ENCODE peak calls at places on chromosomes 12 and 14, in four cellular contexts. V, I, C and R are unnamed samples.

GRCh38 chr12:68236421-68237059 is 10.9 kb upstream of the IL26 start:
- DNase-seq in V (no peak), I (peak), C (peak), R (no peak)

GRCh38 chr12:105083551-105084105 is 630 bp downstream of the ALDH1L2 start:
- DNase-seq in V (no peak), I (no peak), C (no peak), R (peak)

GRCh38 chr14:39265741-39266588 is 32.2 kb downstream of the MIA2 start:
- DNase-seq in V (no peak), I (no peak), C (no peak), R (no peak)

GRCh38 chr12:113647048-113647447 is 175.4 kb upstream of the LHX5 start:
- DNase-seq in V (peak), I (peak), C (no peak), R (peak)

GRCh38 chr14:88225721-88226120 is 97.3 kb downstream of the KCNK10 start:
- DNase-seq in V (no peak), I (no peak), C (no peak), R (no peak)

GRCh38 chr14:90397401-90398314 is 829 bp downstream of the CALM1 start:
- DNase-seq in V (peak), I (peak), C (no peak), R (peak)

GRCh38 chr12:77003244-77003643 is 62.1 kb downstream of the E2F7 start:
- DNase-seq in V (no peak), I (no peak), C (no peak), R (no peak)

GRCh38 chr12:128276542-128276941 is 9.6 kb downstream of the TMEM132C start:
- DNase-seq in V (no peak), I (no peak), C (no peak), R (no peak)

GRCh38 chr12:96752211-96752610 is 154.8 kb upstream of the NEDD1 start:
- DNase-seq in V (no peak), I (no peak), C (no peak), R (no peak)

GRCh38 chr14:64726585-64726890 is 22.3 kb downstream of the PLEKHG3 start:
- DNase-seq in V (no peak), I (no peak), C (no peak), R (no peak)

GRCh38 chr14:51360592-51360991 is 120.5 kb downstream of the TMX1 start:
- DNase-seq in V (no peak), I (no peak), C (no peak), R (no peak)

GRCh38 chr14:96268426-96269358 is 12.7 kb downstream of the BDKRB1 start:
- DNase-seq in V (no peak), I (no peak), C (no peak), R (no peak)
- TF ChIP-seq CREM in V (no peak), I (no peak), C (no peak), R (no peak)

GRCh38 chr12:117897379-117898161 is 71.2 kb downstream of the KSR2 start:
- DNase-seq in V (no peak), I (no peak), C (peak), R (no peak)

GRCh38 chr12:117892441-117892840 is 76.3 kb downstream of the KSR2 start:
- DNase-seq in V (no peak), I (no peak), C (no peak), R (no peak)

GRCh38 chr12:117900561-117900960 is 68.2 kb downstream of the KSR2 start:
- DNase-seq in V (no peak), I (no peak), C (no peak), R (no peak)

GRCh38 chr12:117890644-117891043 is 78.1 kb downstream of the KSR2 start:
- DNase-seq in V (no peak), I (no peak), C (no peak), R (no peak)

GRCh38 chr12:117896009-117896408 is 72.8 kb downstream of the KSR2 start:
- DNase-seq in V (no peak), I (no peak), C (no peak), R (no peak)
- TF ChIP-seq CREM in V (no peak), I (no peak), C (no peak), R (no peak)

GRCh38 chr12:66941150-66941549 is 262.3 kb upstream of the GRIP1 start:
- DNase-seq in V (no peak), I (no peak), C (no peak), R (no peak)
- TF ChIP-seq CREM in V (no peak), I (no peak), C (no peak), R (no peak)

DNA sequence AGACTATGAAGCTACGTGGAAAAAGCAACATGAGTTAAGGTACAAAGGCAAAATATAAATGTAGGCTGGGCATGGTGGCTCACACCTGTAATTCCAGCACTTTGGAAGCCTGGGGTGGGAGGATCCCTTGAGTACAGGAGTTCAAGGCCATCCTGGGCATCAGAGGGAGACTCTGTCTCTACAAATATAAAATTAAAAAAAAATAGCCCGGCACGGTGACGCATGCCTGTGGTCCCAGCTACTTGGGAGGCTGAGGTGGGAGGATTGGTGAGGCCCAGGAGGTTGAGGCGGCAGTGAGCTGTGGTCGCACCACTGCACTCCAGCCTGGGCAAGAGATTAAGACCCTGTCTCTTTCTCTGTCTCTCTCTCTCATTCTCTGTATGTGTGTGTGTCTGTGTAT is 4.0 kb upstream of the VPS37B start:
- DNase-seq in V (no peak), I (peak), C (no peak), R (no peak)
- TF ChIP-seq CREM in V (no peak), I (no peak), C (no peak), R (no peak)

GRCh38 chr12:114958538-114958937 is 274.6 kb upstream of the TBX3 start:
- DNase-seq in V (peak), I (no peak), C (no peak), R (no peak)

GRCh38 chr12:114952573-114953196 is 268.7 kb upstream of the TBX3 start:
- DNase-seq in V (no peak), I (no peak), C (no peak), R (no peak)

GRCh38 chr12:114961491-114961890 is 277.5 kb upstream of the TBX3 start:
- DNase-seq in V (no peak), I (no peak), C (no peak), R (no peak)

GRCh38 chr12:114954626-114955025 is 270.7 kb upstream of the TBX3 start:
- DNase-seq in V (no peak), I (no peak), C (no peak), R (no peak)

DNA sequence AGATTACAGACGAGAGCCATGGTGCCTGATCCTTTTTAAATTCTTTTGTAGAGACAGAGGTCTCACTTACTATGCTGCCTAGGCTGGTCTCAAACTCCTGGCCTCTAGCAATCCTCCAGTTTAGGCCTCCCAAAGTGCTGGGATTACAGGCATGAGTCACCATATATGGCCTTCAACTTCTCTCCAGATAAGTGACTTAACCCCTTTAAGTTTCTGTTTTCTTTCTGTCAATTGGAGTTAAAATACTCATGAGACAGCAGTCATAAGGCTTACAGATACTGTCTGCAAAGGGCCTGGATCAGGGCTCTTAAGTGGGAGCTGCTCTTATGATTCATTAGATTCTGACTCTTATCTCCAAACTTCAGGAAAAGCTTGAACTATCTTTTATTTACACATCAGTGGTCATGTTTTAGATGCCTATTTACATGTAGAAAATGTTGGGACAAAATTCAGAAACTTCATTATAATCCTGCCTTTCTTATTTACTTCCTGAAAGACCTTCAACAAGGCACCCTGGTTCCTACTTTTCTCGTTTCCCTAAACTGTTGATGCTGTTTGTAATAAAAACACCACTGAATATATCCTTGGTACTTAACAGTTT is 271.5 kb upstream of the TBX3 start:
- DNase-seq in V (no peak), I (no peak), C (no peak), R (no peak)
- TF ChIP-seq CREM in V (no peak), I (no peak), C (no peak), R (no peak)

GRCh38 chr12:46660719-46661118 is 165.1 kb downstream of the SLC38A4 start:
- DNase-seq in V (no peak), I (no peak), C (no peak), R (no peak)
- TF ChIP-seq CREM in V (no peak), I (no peak), C (no peak), R (no peak)

DNA sequence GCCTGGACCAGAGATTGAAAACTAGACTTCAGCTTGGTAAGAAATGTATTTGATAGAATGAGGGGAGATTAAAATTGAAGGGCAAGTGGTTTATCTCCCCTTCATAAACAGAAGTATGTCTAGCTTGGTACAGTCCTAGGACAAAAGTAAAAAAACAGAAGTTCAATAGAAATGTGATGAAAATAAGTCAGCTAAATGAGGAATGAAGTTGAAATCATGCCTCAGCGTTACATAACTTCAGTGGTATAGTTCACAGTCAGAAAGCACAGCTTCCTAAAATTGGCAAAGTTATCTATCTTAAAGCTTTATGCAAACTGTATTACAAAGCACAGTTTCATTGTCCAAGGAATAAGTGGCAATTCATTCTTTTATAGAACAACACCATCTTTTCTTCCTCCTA is 90.2 kb upstream of the SYT10 start:
- DNase-seq in V (no peak), I (no peak), C (no peak), R (no peak)
- TF ChIP-seq CREM in V (no peak), I (no peak), C (no peak), R (no peak)

DNA sequence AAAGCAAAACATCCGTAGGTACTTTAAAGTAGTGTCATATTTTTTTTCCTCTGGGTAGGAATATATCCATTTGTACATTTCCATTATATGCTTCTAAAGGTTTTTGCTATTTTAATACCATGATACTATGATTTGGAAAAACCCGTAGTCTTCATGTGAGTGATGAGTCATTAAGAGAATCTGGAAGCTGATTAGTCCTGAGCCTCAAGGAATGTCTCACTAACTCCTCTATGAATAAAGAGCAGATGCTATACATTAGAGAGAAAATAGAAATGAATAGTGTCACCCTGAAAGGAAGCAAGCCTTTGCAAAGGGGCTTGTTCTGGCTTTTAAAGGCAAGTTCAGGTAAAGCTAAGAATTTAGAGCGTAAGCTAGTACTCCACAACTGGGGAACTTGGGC is 432.2 kb downstream of the CCDC91 start:
- DNase-seq in V (no peak), I (no peak), C (no peak), R (no peak)
- TF ChIP-seq CREM in V (no peak), I (no peak), C (no peak), R (no peak)

GRCh38 chr12:108604208-108604941 is 6.5 kb upstream of the TMEM119 start:
- DNase-seq in V (no peak), I (no peak), C (no peak), R (no peak)
- TF ChIP-seq CREM in V (no peak), I (no peak), C (no peak), R (no peak)